ENCODE peak calls at places on chromosomes 12 and 14, in eight cellular contexts. Y is RPMI7951; R is LoVo; S is CD8-positive, alpha-beta memory T cell; I is AG04449; O is smooth muscle cell of the brain vasculature; D is ACHN; F is activated CD4-positive, alpha-beta T cell treated with anti-CD3 and anti-CD28 coated beads, Interleukin-2, amount 50 U/mL, for 24 hours. W is an unnamed sample.
A peak's percentile ranks its signal among the peaks of the same experiment; 100 is the strongest.

GRCh38 chr12:46303039-46303666 is 34.3 kb upstream of the SLC38A1 start:
- DNase-seq in S (peak; percentile 49), F (no peak), O (no peak), R (peak; percentile 50), D (peak; percentile 58), Y (peak; percentile 26), I (no peak), W (peak; percentile 45)

GRCh38 chr14:79809849-79810612 is 401.3 kb downstream of the DIO2 start:
- DNase-seq in F (no peak), D (peak; percentile 25), O (no peak), Y (no peak), I (no peak), R (peak; percentile 8), S (no peak), W (no peak)

GRCh38 chr14:43408472-43408871 is 1098.6 kb downstream of the FSCB start:
- DNase-seq in I (no peak), D (no peak), S (no peak), Y (no peak), O (no peak), R (no peak), F (no peak), W (no peak)

GRCh38 chr14:47332939-47333338 is 342.5 kb downstream of the MDGA2 start:
- DNase-seq in O (no peak), I (no peak), D (no peak), Y (no peak), R (no peak), S (no peak), F (no peak), W (no peak)

GRCh38 chr12:128259556-128260070 is 7.4 kb upstream of the TMEM132C start:
- DNase-seq in R (peak; percentile 44), D (peak; percentile 48), S (no peak), F (no peak), I (no peak), O (no peak), Y (no peak), W (no peak)

GRCh38 chr14:24632761-24633160 is 1.2 kb downstream of the GZMB start:
- DNase-seq in O (no peak), I (no peak), R (no peak), S (no peak), Y (no peak), F (no peak), D (no peak), W (no peak)

GRCh38 chr12:19052689-19053088 is 76.8 kb upstream of the PLEKHA5 start:
- DNase-seq in Y (no peak), I (no peak), R (no peak), D (no peak), O (no peak), F (no peak), S (no peak), W (no peak)

GRCh38 chr12:125143491-125143890 is 78.3 kb downstream of the AACS start:
- DNase-seq in Y (peak; percentile 26), D (no peak), O (no peak), I (no peak), R (no peak), F (no peak), S (no peak), W (no peak)

GRCh38 chr14:77220246-77221017 is 38.8 kb downstream of the TMEM63C start:
- DNase-seq in O (no peak), D (no peak), F (no peak), Y (no peak), S (no peak), I (no peak), R (no peak), W (no peak)

GRCh38 chr12:69648476-69648875 is 37.8 kb upstream of the LRRC10 start:
- DNase-seq in F (no peak), S (no peak), R (no peak), I (peak; percentile 87), D (peak; percentile 79), Y (peak; percentile 26), O (no peak), W (no peak)

GRCh38 chr12:52827499-52828090 is 6.5 kb downstream of the KRT79 start:
- DNase-seq in R (no peak), I (no peak), F (no peak), D (no peak), S (no peak), O (no peak), Y (no peak), W (no peak)

GRCh38 chr12:19277707-19278106 is 148.2 kb downstream of the PLEKHA5 start:
- DNase-seq in S (no peak), Y (no peak), R (no peak), O (no peak), D (no peak), F (no peak), I (no peak), W (no peak)

GRCh38 chr12:25934461-25934860 is 24.0 kb upstream of the RASSF8 start:
- DNase-seq in I (no peak), R (no peak), S (no peak), F (no peak), O (no peak), Y (no peak), D (no peak), W (no peak)

GRCh38 chr12:110858848-110859247 is 12.1 kb downstream of the CCDC63 start:
- DNase-seq in R (no peak), Y (peak; percentile 25), O (no peak), F (no peak), S (no peak), D (no peak), I (no peak), W (no peak)

GRCh38 chr14:52860910-52861309 is 69.5 kb upstream of the GNPNAT1 start:
- DNase-seq in Y (no peak), S (no peak), D (no peak), R (no peak), O (no peak), I (no peak), F (no peak), W (no peak)

GRCh38 chr12:79552186-79552585 is 138.6 kb downstream of the PAWR start:
- DNase-seq in R (no peak), I (no peak), S (no peak), O (no peak), D (no peak), F (no peak), Y (no peak), W (no peak)